ENCODE peak calls at places on chromosomes 7 and 10, in nine cellular contexts. J is stimulated activated naive B cell treated with anti-CD40 and anti-IgM and Interleukin-4, amounts not matched to agents 10 μg/mL and 1 μg/mL and 100 μg/mL, for 72 hours; G is cardiac fibroblast; U is HTR-8/SVneo; E is SW 1271; C is COLO829; N is RWPE1; Y is germinal center; V is AG09309. B is an unnamed sample.

GRCh38 chr7:123425246-123425645 is 109.1 kb downstream of the IQUB start:
- DNase-seq in N (no peak), Y (no peak), G (no peak), U (no peak), V (no peak), J (no peak), E (no peak), C (no peak), B (no peak)

GRCh38 chr10:665579-666091 is 23.8 kb downstream of the DIP2C start:
- DNase-seq in J (no peak), U (no peak), C (peak; percentile 45), E (no peak), V (no peak), Y (no peak), N (no peak), G (peak; percentile 87), B (no peak)

GRCh38 chr7:24665564-24666294 is 91.5 kb downstream of the GSDME start:
- DNase-seq in N (peak; percentile 57), J (peak; percentile 13), V (no peak), U (peak; percentile 29), Y (peak; percentile 38), C (peak; percentile 49), E (peak; percentile 51), G (peak; percentile 74), B (no peak)

GRCh38 chr7:151240942-151241754 is 7.3 kb downstream of the SMARCD3 start:
- DNase-seq in C (no peak), U (no peak), E (no peak), N (no peak), G (no peak), V (no peak), J (no peak), Y (no peak), B (no peak)

GRCh38 chr7:12257582-12257981 is 46.5 kb downstream of the TMEM106B start:
- DNase-seq in N (no peak), E (peak; percentile 16), U (peak; percentile 3), V (no peak), Y (peak; percentile 20), C (no peak), J (peak; percentile 1), G (peak; percentile 25), B (no peak)

GRCh38 chr7:25181537-25181936 is 46.7 kb downstream of the NPVF start:
- DNase-seq in C (no peak), V (no peak), J (no peak), N (no peak), E (no peak), G (no peak), Y (no peak), U (no peak), B (no peak)

GRCh38 chr10:128189176-128189575 is 63.0 kb upstream of the MKI67 start:
- DNase-seq in C (no peak), N (no peak), V (no peak), G (no peak), U (no peak), Y (no peak), J (no peak), E (no peak), B (no peak)

GRCh38 chr7:24601600-24601999 is 28.3 kb downstream of the PALS2 start:
- DNase-seq in C (no peak), Y (no peak), G (peak; percentile 10), U (no peak), N (no peak), J (no peak), E (no peak), V (no peak), B (no peak)

GRCh38 chr10:24209946-24210491 is 1.1 kb downstream of the KIAA1217 start:
- DNase-seq in N (peak; percentile 73), G (peak; percentile 71), Y (no peak), E (no peak), J (peak; percentile 41), U (peak; percentile 67), V (no peak), C (peak; percentile 61), B (no peak)

GRCh38 chr10:86139066-86139657 is 227.4 kb downstream of the GRID1 start:
- DNase-seq in C (peak; percentile 40), V (no peak), E (peak; percentile 3), J (no peak), G (no peak), U (peak; percentile 12), N (peak; percentile 32), Y (peak; percentile 53), B (no peak)

GRCh38 chr10:132604686-132605085 is 67.1 kb downstream of the INPP5A start:
- DNase-seq in C (no peak), G (no peak), J (no peak), U (no peak), Y (no peak), N (no peak), E (no peak), V (no peak), B (no peak)

GRCh38 chr7:136947347-136947746 is 78.9 kb downstream of the CHRM2 start:
- DNase-seq in G (no peak), E (no peak), J (no peak), V (no peak), N (no peak), C (no peak), U (no peak), Y (no peak), B (no peak)

GRCh38 chr7:149887311-149887710 is 13.5 kb downstream of the ATP6V0E2 start:
- DNase-seq in V (no peak), U (no peak), C (no peak), G (no peak), Y (no peak), N (no peak), J (no peak), E (no peak), B (no peak)

GRCh38 chr7:92584953-92585352 is 5.2 kb downstream of the FAM133B start:
- DNase-seq in E (peak; percentile 29), N (peak; percentile 21), J (no peak), C (no peak), U (no peak), G (peak; percentile 13), Y (no peak), V (no peak), B (no peak)

GRCh38 chr7:24970676-24971075 is 9.3 kb downstream of the OSBPL3 start:
- DNase-seq in C (no peak), G (no peak), Y (no peak), U (no peak), N (peak; percentile 41), E (no peak), J (no peak), V (no peak), B (no peak)

GRCh38 chr7:108515636-108516035 is 10.3 kb downstream of the PNPLA8 start:
- DNase-seq in G (no peak), V (no peak), N (no peak), E (no peak), J (no peak), C (no peak), Y (no peak), U (no peak), B (no peak)

GRCh38 chr10:69801434-69802315 is at the start of gene COL13A1:
- DNase-seq in C (no peak), N (peak; percentile 85), U (peak; percentile 77), J (no peak), G (peak; percentile 59), Y (no peak), V (no peak), E (no peak), B (no peak)

GRCh38 chr10:73413528-73414229 is at the start of gene ANXA7:
- DNase-seq in Y (peak; percentile 98), J (peak; percentile 90), E (peak; percentile 63), N (peak; percentile 98), U (peak; percentile 97), G (peak; percentile 87), C (peak; percentile 80), V (peak; percentile 18), B (peak; percentile 82)

GRCh38 chr10:110404374-110404773 is 93.3 kb upstream of the DUSP5 start:
- DNase-seq in N (no peak), C (no peak), J (no peak), E (no peak), U (no peak), Y (no peak), V (no peak), G (no peak), B (no peak)

GRCh38 chr10:72331575-72332422 is 22.9 kb downstream of the DNAJB12 start:
- DNase-seq in G (peak; percentile 96), V (no peak), C (peak; percentile 39), N (peak; percentile 97), J (peak; percentile 96), U (no peak), Y (peak; percentile 90), E (no peak), B (no peak)

GRCh38 chr10:52419281-52419680 is 105.2 kb downstream of the DKK1 start:
- DNase-seq in N (no peak), J (no peak), E (no peak), V (no peak), G (no peak), Y (no peak), C (no peak), U (no peak), B (no peak)

GRCh38 chr7:1919539-1920265 is 249.6 kb downstream of the ELFN1 start:
- DNase-seq in V (no peak), G (no peak), C (no peak), Y (no peak), E (no peak), U (no peak), N (no peak), J (no peak), B (no peak)

GRCh38 chr7:24825931-24826661 is 68.8 kb upstream of the GSDME start:
- DNase-seq in C (peak; percentile 97), Y (no peak), N (peak; percentile 94), U (peak; percentile 59), E (peak; percentile 70), J (no peak), V (no peak), G (peak; percentile 51), B (no peak)

GRCh38 chr10:78831457-78831856 is 237.3 kb upstream of the ZMIZ1 start:
- DNase-seq in U (no peak), E (no peak), V (no peak), G (no peak), C (no peak), N (no peak), Y (no peak), J (no peak), B (no peak)

GRCh38 chr10:119871881-119872609 is 598 bp downstream of the MCMBP start:
- DNase-seq in E (peak; percentile 9), J (peak; percentile 51), C (no peak), G (peak; percentile 65), Y (peak; percentile 57), U (no peak), V (no peak), N (peak; percentile 48), B (no peak)

GRCh38 chr7:26434974-26435373 is 143.3 kb downstream of the SNX10 start:
- DNase-seq in N (no peak), Y (no peak), U (no peak), E (no peak), J (no peak), G (no peak), V (no peak), C (no peak), B (no peak)

GRCh38 chr7:39465055-39465929 is 100.9 kb upstream of the YAE1 start:
- DNase-seq in N (peak; percentile 69), C (peak; percentile 64), V (peak; percentile 39), J (peak; percentile 16), Y (peak; percentile 34), E (peak; percentile 21), G (peak; percentile 75), U (peak; percentile 61), B (no peak)

GRCh38 chr10:3568983-3569382 is 216.0 kb downstream of the KLF6 start:
- DNase-seq in U (no peak), J (no peak), N (no peak), G (no peak), C (no peak), Y (no peak), E (no peak), V (no peak), B (no peak)

GRCh38 chr10:80599424-80599847 is 61.7 kb downstream of the SH2D4B start:
- DNase-seq in V (no peak), C (peak; percentile 35), Y (peak; percentile 71), U (peak; percentile 59), G (peak; percentile 48), N (peak; percentile 56), J (peak; percentile 38), E (peak; percentile 19), B (no peak)

GRCh38 chr10:5461201-5461585 is 38.2 kb downstream of the CALML5 start:
- DNase-seq in N (no peak), J (no peak), U (no peak), V (no peak), Y (no peak), G (no peak), C (peak; percentile 44), E (no peak), B (no peak)

GRCh38 chr7:5284304-5285281 is 1.9 kb downstream of the SLC29A4 start:
- DNase-seq in U (peak; percentile 43), E (peak; percentile 37), N (no peak), G (peak; percentile 23), V (no peak), Y (peak; percentile 41), J (no peak), C (peak; percentile 24), B (no peak)

B was measured in omental fat pad.